ENCODE peak calls at places on chromosome X, in seven cellular contexts. One of them, this sample, is unnamed.

GRCh38 chrX:124018031-124018430 is 56.5 kb downstream of the STAG2 start:
- DNase-seq in astrocyte: no peak
- DNase-seq in dorsolateral prefrontal cortex: no peak
- DNase-seq in uterus: no peak
- DNase-seq in cardiac muscle cell: no peak
- DNase-seq in upper lobe of left lung: no peak
- DNase-seq in K562: no peak
- DNase-seq in this sample: no peak

GRCh38 chrX:25433307-25433706 is 417.5 kb upstream of the ARX start:
- DNase-seq in astrocyte: no peak
- DNase-seq in dorsolateral prefrontal cortex: no peak
- DNase-seq in uterus: no peak
- DNase-seq in cardiac muscle cell: no peak
- DNase-seq in upper lobe of left lung: no peak
- DNase-seq in K562: no peak
- DNase-seq in this sample: no peak

GRCh38 chrX:103864886-103865534 is 33.0 kb upstream of the RAB9B start:
- DNase-seq in astrocyte: peak; percentile 48
- DNase-seq in dorsolateral prefrontal cortex: no peak
- DNase-seq in uterus: no peak
- DNase-seq in cardiac muscle cell: peak; percentile 50
- DNase-seq in upper lobe of left lung: no peak
- DNase-seq in K562: no peak
- DNase-seq in this sample: no peak

GRCh38 chrX:44765556-44765955 is 78.3 kb upstream of the DUSP21 start:
- DNase-seq in astrocyte: no peak
- DNase-seq in dorsolateral prefrontal cortex: no peak
- DNase-seq in uterus: no peak
- DNase-seq in cardiac muscle cell: no peak
- DNase-seq in upper lobe of left lung: no peak
- DNase-seq in K562: no peak
- DNase-seq in this sample: no peak

GRCh38 chrX:2330910-2331309 is 169.9 kb downstream of the DHRSX start:
- DNase-seq in astrocyte: no peak
- DNase-seq in dorsolateral prefrontal cortex: no peak
- DNase-seq in uterus: no peak
- DNase-seq in cardiac muscle cell: no peak
- DNase-seq in upper lobe of left lung: no peak
- DNase-seq in K562: no peak
- DNase-seq in this sample: no peak

GRCh38 chrX:150610038-150610437 is 41.6 kb downstream of the MTM1 start:
- DNase-seq in astrocyte: no peak
- DNase-seq in dorsolateral prefrontal cortex: no peak
- DNase-seq in uterus: no peak
- DNase-seq in cardiac muscle cell: no peak
- DNase-seq in upper lobe of left lung: no peak
- DNase-seq in K562: no peak
- DNase-seq in this sample: no peak

GRCh38 chrX:68175569-68175968 is 257.7 kb downstream of the OPHN1 start:
- DNase-seq in astrocyte: peak; percentile 18
- DNase-seq in dorsolateral prefrontal cortex: no peak
- DNase-seq in uterus: no peak
- DNase-seq in cardiac muscle cell: peak; percentile 30
- DNase-seq in upper lobe of left lung: no peak
- DNase-seq in K562: no peak
- DNase-seq in this sample: no peak

GRCh38 chrX:39203427-39203826 is 402.2 kb downstream of the MID1IP1 start:
- DNase-seq in astrocyte: no peak
- DNase-seq in dorsolateral prefrontal cortex: no peak
- DNase-seq in uterus: no peak
- DNase-seq in cardiac muscle cell: no peak
- DNase-seq in upper lobe of left lung: no peak
- DNase-seq in K562: no peak
- DNase-seq in this sample: no peak

GRCh38 chrX:16643160-16643559 is 6.8 kb upstream of the S100G start:
- DNase-seq in astrocyte: peak; percentile 49
- DNase-seq in dorsolateral prefrontal cortex: no peak
- DNase-seq in uterus: no peak
- DNase-seq in cardiac muscle cell: peak; percentile 54
- DNase-seq in upper lobe of left lung: no peak
- DNase-seq in K562: no peak
- DNase-seq in this sample: no peak

GRCh38 chrX:95703696-95704095 is 980.9 kb upstream of the DIAPH2 start:
- DNase-seq in astrocyte: no peak
- DNase-seq in dorsolateral prefrontal cortex: no peak
- DNase-seq in uterus: no peak
- DNase-seq in cardiac muscle cell: no peak
- DNase-seq in upper lobe of left lung: no peak
- DNase-seq in K562: no peak
- DNase-seq in this sample: no peak

GRCh38 chrX:150291014-150291413 is 72.1 kb upstream of the MAMLD1 start:
- DNase-seq in astrocyte: no peak
- DNase-seq in dorsolateral prefrontal cortex: peak; percentile 85
- DNase-seq in uterus: no peak
- DNase-seq in cardiac muscle cell: no peak
- DNase-seq in upper lobe of left lung: no peak
- DNase-seq in K562: no peak
- DNase-seq in this sample: no peak

GRCh38 chrX:13101439-13102139 is 57.2 kb upstream of the FAM9C start:
- DNase-seq in astrocyte: peak; percentile 90
- DNase-seq in dorsolateral prefrontal cortex: no peak
- DNase-seq in uterus: peak; percentile 82
- DNase-seq in cardiac muscle cell: peak; percentile 84
- DNase-seq in upper lobe of left lung: peak; percentile 77
- DNase-seq in K562: peak; percentile 84
- DNase-seq in this sample: peak; percentile 41

GRCh38 chrX:38126179-38126578 is 94.5 kb downstream of the SRPX start:
- DNase-seq in astrocyte: no peak
- DNase-seq in dorsolateral prefrontal cortex: no peak
- DNase-seq in uterus: no peak
- DNase-seq in cardiac muscle cell: no peak
- DNase-seq in upper lobe of left lung: no peak
- DNase-seq in K562: no peak
- DNase-seq in this sample: no peak

GRCh38 chrX:15998350-15998749 is 125.0 kb upstream of the GRPR start:
- DNase-seq in astrocyte: no peak
- DNase-seq in dorsolateral prefrontal cortex: no peak
- DNase-seq in uterus: no peak
- DNase-seq in cardiac muscle cell: no peak
- DNase-seq in upper lobe of left lung: no peak
- DNase-seq in K562: no peak
- DNase-seq in this sample: no peak

GRCh38 chrX:126697091-126697490 is 122.4 kb upstream of the PRR32 start:
- DNase-seq in astrocyte: no peak
- DNase-seq in dorsolateral prefrontal cortex: no peak
- DNase-seq in uterus: no peak
- DNase-seq in cardiac muscle cell: no peak
- DNase-seq in upper lobe of left lung: no peak
- DNase-seq in K562: no peak
- DNase-seq in this sample: no peak

GRCh38 chrX:54807524-54808108 is at the start of gene MAGED2:
- DNase-seq in astrocyte: no peak
- DNase-seq in dorsolateral prefrontal cortex: no peak
- DNase-seq in uterus: peak; percentile 34
- DNase-seq in cardiac muscle cell: peak; percentile 60
- DNase-seq in upper lobe of left lung: no peak
- DNase-seq in K562: peak; percentile 17
- DNase-seq in this sample: peak; percentile 68

DNA sequence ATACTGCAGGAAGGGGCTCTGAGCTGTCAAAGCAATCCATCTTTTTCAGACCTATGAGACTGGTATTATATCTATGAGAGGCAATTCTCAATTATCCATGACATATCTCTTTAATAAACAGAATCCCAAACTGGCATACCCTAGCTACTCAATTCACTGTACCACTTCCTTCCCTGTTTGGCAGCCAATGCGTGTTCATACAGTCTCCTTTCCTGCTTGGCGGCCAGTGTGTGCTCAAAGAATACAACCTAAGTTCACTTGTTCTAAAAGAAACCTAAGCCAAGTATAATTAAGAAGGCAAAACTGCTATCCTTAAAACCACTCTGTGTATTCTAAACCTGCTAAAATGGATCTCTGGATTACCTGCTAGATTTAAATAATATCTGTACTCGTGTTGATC is 38.3 kb downstream of the ARHGEF9 start:
- DNase-seq in astrocyte: no peak
- DNase-seq in dorsolateral prefrontal cortex: no peak
- DNase-seq in uterus: no peak
- DNase-seq in cardiac muscle cell: no peak
- DNase-seq in upper lobe of left lung: no peak
- DNase-seq in K562: no peak
- DNase-seq in this sample: no peak
- TF ChIP-seq CTCF in astrocyte: no peak
- TF ChIP-seq CTCF in dorsolateral prefrontal cortex: no peak
- TF ChIP-seq CTCF in uterus: no peak
- TF ChIP-seq CTCF in cardiac muscle cell: no peak
- TF ChIP-seq CTCF in upper lobe of left lung: no peak
- TF ChIP-seq CTCF in K562: no peak
- TF ChIP-seq CTCF in this sample: no peak

DNA sequence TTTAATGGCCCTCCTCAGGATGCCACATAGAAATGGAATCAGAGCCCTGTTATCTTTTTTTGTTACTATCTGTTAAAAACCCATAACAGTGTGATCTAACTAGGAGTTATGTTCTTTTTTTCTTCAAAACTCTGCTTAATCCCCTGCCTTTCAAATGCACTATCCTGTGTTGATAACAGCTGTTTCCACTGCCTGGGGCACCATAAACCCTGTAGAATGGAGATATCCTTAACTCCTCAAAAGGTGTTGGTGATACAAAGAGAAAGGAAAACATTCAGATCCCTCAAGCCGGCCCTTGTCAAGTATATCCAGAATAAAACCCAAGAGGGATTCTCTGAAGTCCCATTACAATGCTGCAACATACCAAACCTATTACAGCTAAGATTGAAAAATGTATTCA is 108.6 kb downstream of the ACTRT1 start:
- DNase-seq in astrocyte: no peak
- DNase-seq in dorsolateral prefrontal cortex: no peak
- DNase-seq in uterus: no peak
- DNase-seq in cardiac muscle cell: no peak
- DNase-seq in upper lobe of left lung: no peak
- DNase-seq in K562: no peak
- DNase-seq in this sample: no peak
- H3K27ac ChIP-seq in astrocyte: no peak overlapping the region
- H3K27ac ChIP-seq in dorsolateral prefrontal cortex: no peak overlapping the region
- H3K27ac ChIP-seq in uterus: no peak overlapping the region
- H3K27ac ChIP-seq in cardiac muscle cell: peak overlapping the region; percentile 46
- H3K27ac ChIP-seq in upper lobe of left lung: no peak overlapping the region
- H3K27ac ChIP-seq in K562: no peak overlapping the region
- H3K27ac ChIP-seq in this sample: no peak overlapping the region

DNA sequence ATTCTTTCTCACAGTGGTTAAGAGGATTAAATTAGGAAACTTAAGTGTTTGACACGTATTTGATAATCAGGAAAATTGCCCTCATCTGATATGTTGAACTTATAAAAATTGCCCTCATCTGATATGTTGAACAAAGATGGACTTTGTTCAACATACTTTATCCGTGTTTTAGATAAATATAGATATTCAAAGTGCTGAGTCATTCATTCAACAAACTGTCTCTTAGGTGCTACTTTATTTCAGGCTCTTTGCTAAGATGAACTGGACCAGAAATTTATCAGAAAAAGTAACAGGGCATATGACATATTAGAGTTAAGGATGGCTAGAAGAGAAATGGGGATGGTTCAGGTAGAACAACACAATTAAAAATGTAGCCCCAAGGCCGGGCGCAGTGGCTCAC is 81.7 kb downstream of the IL1RAPL1 start:
- DNase-seq in astrocyte: no peak
- DNase-seq in dorsolateral prefrontal cortex: no peak
- DNase-seq in uterus: no peak
- DNase-seq in cardiac muscle cell: no peak
- DNase-seq in upper lobe of left lung: no peak
- DNase-seq in K562: no peak
- DNase-seq in this sample: no peak
- TF ChIP-seq CTCF in astrocyte: no peak
- TF ChIP-seq CTCF in dorsolateral prefrontal cortex: no peak
- TF ChIP-seq CTCF in uterus: no peak
- TF ChIP-seq CTCF in cardiac muscle cell: no peak
- TF ChIP-seq CTCF in upper lobe of left lung: no peak
- TF ChIP-seq CTCF in K562: no peak
- TF ChIP-seq CTCF in this sample: no peak

DNA sequence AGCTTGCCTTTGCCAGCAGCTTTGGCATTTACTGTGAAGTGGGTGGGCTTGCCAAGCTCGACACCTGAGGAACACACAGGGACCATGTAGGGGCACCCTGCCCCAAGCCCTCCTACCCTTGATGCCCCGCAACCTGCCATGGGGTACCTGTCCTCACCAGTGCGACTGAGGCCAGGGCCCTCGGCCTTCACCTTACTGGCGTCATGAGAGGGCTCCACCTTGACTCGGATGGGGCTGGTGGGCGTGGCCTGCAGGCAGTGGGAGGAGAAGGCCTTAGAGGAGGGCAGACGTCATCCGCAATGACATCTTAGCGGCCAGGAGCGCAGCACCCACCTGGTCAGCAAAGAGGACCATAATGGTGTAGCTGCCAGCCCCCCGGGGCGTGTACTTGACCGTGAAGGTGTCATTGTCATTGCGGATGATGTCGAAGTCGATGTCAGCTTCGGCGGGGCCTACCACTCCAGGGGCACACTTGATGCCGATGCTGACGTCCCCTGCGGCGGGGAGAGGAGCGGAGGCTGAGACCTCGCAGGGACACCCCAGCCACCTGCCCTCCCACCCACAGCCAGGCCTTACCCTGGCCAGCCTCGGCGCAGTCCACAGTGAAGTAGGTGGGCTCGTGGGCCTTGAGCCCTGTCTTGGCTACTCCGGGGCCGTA is 12.2 kb downstream of the FLNA start:
- DNase-seq in astrocyte: no peak
- DNase-seq in dorsolateral prefrontal cortex: no peak
- DNase-seq in uterus: no peak
- DNase-seq in cardiac muscle cell: no peak
- DNase-seq in upper lobe of left lung: no peak
- DNase-seq in K562: no peak
- DNase-seq in this sample: no peak
- H3K27ac ChIP-seq in astrocyte: no peak overlapping the region
- H3K27ac ChIP-seq in dorsolateral prefrontal cortex: no peak overlapping the region
- H3K27ac ChIP-seq in uterus: peak overlapping the region; percentile 30
- H3K27ac ChIP-seq in cardiac muscle cell: no peak overlapping the region
- H3K27ac ChIP-seq in upper lobe of left lung: no peak overlapping the region
- H3K27ac ChIP-seq in K562: no peak overlapping the region
- H3K27ac ChIP-seq in this sample: no peak overlapping the region

This sample was measured in CD4-positive, alpha-beta T cell.